ENCODE peak calls at places on chromosomes 13 and 19, in six cellular contexts. A is psoas muscle, W is neuronal stem cell, S is RWPE1, O is tibial artery, N is Karpas-422. H is an unnamed sample.

GRCh38 chr19:2422951-2423880 is 4.2 kb downstream of the TIMM13 start:
- DNase-seq in A (no peak), O (no peak), W (no peak), N (no peak), S (no peak), H (no peak)

GRCh38 chr19:2243274-2244121 is 5.6 kb upstream of the AMH start:
- DNase-seq in W (no peak), N (no peak), S (no peak), O (no peak), A (no peak), H (no peak)

GRCh38 chr13:39655569-39656324 is at the start of gene COG6:
- DNase-seq in A (peak; percentile 92), N (peak; percentile 97), W (peak; percentile 87), S (peak; percentile 83), O (peak; percentile 94), H (peak; percentile 39)

GRCh38 chr19:15397782-15398181 is 18.2 kb upstream of the AKAP8 start:
- DNase-seq in O (peak; percentile 32), W (no peak), A (no peak), S (no peak), N (no peak), H (no peak)

GRCh38 chr19:8252922-8253589 is 43.9 kb downstream of the CERS4 start:
- DNase-seq in N (peak; percentile 93), O (peak; percentile 86), A (peak; percentile 83), S (peak; percentile 91), W (peak; percentile 87), H (peak; percentile 45)

GRCh38 chr19:49863254-49863934 is 4.0 kb downstream of the PNKP start:
- DNase-seq in A (no peak), W (no peak), N (no peak), S (no peak), O (no peak), H (no peak)

GRCh38 chr13:29540334-29540733 is 55.2 kb downstream of the SLC7A1 start:
- DNase-seq in W (no peak), O (no peak), A (no peak), N (no peak), S (no peak), H (no peak)

GRCh38 chr13:103099894-103100293 is 33.7 kb upstream of the SLC10A2 start:
- DNase-seq in N (no peak), W (no peak), A (no peak), S (no peak), O (no peak), H (no peak)

GRCh38 chr19:40605201-40605971 is 4.2 kb downstream of the LTBP4 start:
- DNase-seq in S (peak; percentile 91), O (peak; percentile 88), A (peak; percentile 72), N (peak; percentile 89), W (no peak), H (no peak)

GRCh38 chr19:43624933-43625332 is 5.5 kb upstream of the ZNF428 start:
- DNase-seq in A (peak; percentile 31), N (peak; percentile 97), S (no peak), O (no peak), W (no peak), H (no peak)

GRCh38 chr19:46731007-46731501 is 14.1 kb upstream of the PRKD2 start:
- DNase-seq in A (no peak), W (no peak), N (no peak), O (no peak), S (peak; percentile 82), H (no peak)

GRCh38 chr19:34370983-34371382 is 6.0 kb downstream of the GPI start:
- DNase-seq in A (no peak), N (no peak), S (no peak), W (no peak), O (no peak), H (no peak)

GRCh38 chr13:97191615-97192014 is 30.5 kb upstream of the MBNL2 start:
- DNase-seq in S (no peak), A (no peak), O (no peak), N (no peak), W (no peak), H (no peak)

GRCh38 chr19:55838251-55838650 is 1.9 kb downstream of the NLRP4 start:
- DNase-seq in N (no peak), A (no peak), S (no peak), O (no peak), W (no peak), H (no peak)

GRCh38 chr19:13026478-13026999 is 31.3 kb downstream of the NFIX start:
- DNase-seq in S (no peak), W (no peak), O (peak; percentile 71), A (no peak), N (no peak), H (no peak)

GRCh38 chr19:56838930-56839664 is 1.4 kb downstream of the PEG3 start:
- DNase-seq in N (no peak), A (peak; percentile 97), S (no peak), W (peak; percentile 96), O (peak; percentile 98), H (peak; percentile 16)

GRCh38 chr19:35843676-35844481 is 8.4 kb downstream of the NPHS1 start:
- DNase-seq in O (no peak), N (no peak), A (no peak), W (no peak), S (peak; percentile 41), H (no peak)

GRCh38 chr13:60338754-60339153 is 58.3 kb upstream of the TDRD3 start:
- DNase-seq in W (no peak), N (peak; percentile 27), O (no peak), A (no peak), S (no peak), H (no peak)

GRCh38 chr19:33465834-33466233 is 55.8 kb downstream of the PEPD start:
- DNase-seq in W (no peak), N (no peak), S (no peak), O (no peak), A (no peak), H (no peak)

GRCh38 chr19:57771417-57771816 is 1.9 kb downstream of the ZNF586 start:
- DNase-seq in A (no peak), O (no peak), N (no peak), S (no peak), W (no peak), H (no peak)

GRCh38 chr13:51957377-51958216 is 53.7 kb downstream of the ATP7B start:
- DNase-seq in W (no peak), A (no peak), O (no peak), N (no peak), S (no peak), H (no peak)

GRCh38 chr13:51125495-51126226 is 14.6 kb upstream of the C13orf42 start:
- DNase-seq in S (peak; percentile 45), N (peak; percentile 83), A (peak; percentile 29), O (no peak), W (peak; percentile 43), H (no peak)

GRCh38 chr19:4386038-4386782 is 14.1 kb downstream of the SH3GL1 start:
- DNase-seq in W (no peak), S (no peak), O (no peak), N (no peak), A (peak; percentile 15), H (no peak)

GRCh38 chr19:16070366-16070990 is 5.8 kb upstream of the TPM4 start:
- DNase-seq in A (peak; percentile 59), W (no peak), N (peak; percentile 77), S (peak; percentile 67), O (peak; percentile 88), H (no peak)

GRCh38 chr19:32373614-32374295 is 28.3 kb downstream of the ZNF507 start:
- DNase-seq in A (no peak), O (no peak), W (no peak), N (no peak), S (peak; percentile 84), H (no peak)

GRCh38 chr13:84192125-84192524 is 309.9 kb upstream of the SLITRK1 start:
- DNase-seq in N (no peak), O (no peak), A (no peak), S (peak; percentile 54), W (no peak), H (no peak)

GRCh38 chr13:72121466-72121865 is 254.5 kb upstream of the DACH1 start:
- DNase-seq in W (peak; percentile 73), A (no peak), N (no peak), O (no peak), S (no peak), H (no peak)

GRCh38 chr13:85260896-85261295 is 538.3 kb downstream of the SLITRK6 start:
- DNase-seq in W (no peak), N (no peak), S (no peak), A (no peak), O (no peak), H (no peak)

GRCh38 chr13:31310781-31311180 is 111.0 kb downstream of the B3GLCT start:
- DNase-seq in S (no peak), N (no peak), O (no peak), W (no peak), A (peak; percentile 41), H (no peak)

GRCh38 chr13:49132479-49133002 is 87.6 kb upstream of the MLNR start:
- DNase-seq in O (no peak), N (no peak), A (no peak), S (no peak), W (no peak), H (no peak)

GRCh38 chr19:14614099-14614412 is 31.2 kb downstream of the CLEC17A start:
- DNase-seq in N (peak; percentile 43), S (no peak), W (no peak), A (no peak), O (no peak), H (no peak)

GRCh38 chr19:23403024-23403423 is 7.8 kb upstream of the ZNF91 start:
- DNase-seq in N (no peak), O (no peak), S (no peak), W (no peak), A (no peak), H (no peak)

GRCh38 chr19:6752257-6753177 is 13.0 kb downstream of the TRIP10 start:
- DNase-seq in S (no peak), A (no peak), N (no peak), O (no peak), W (no peak), H (no peak)
- H3K27ac ChIP-seq in S (peak overlapping the region; percentile 11), A (peak overlapping the region; percentile 62), N (peak overlapping the region; percentile 17), O (peak overlapping the region; percentile 53), W (no peak overlapping the region), H (no peak overlapping the region)

GRCh38 chr13:94233401-94233800 is 246.1 kb downstream of the DCT start:
- DNase-seq in O (no peak), S (peak; percentile 64), N (no peak), A (peak; percentile 24), W (no peak), H (no peak)
- H3K27ac ChIP-seq in O (no peak overlapping the region), S (no peak overlapping the region), N (no peak overlapping the region), A (no peak overlapping the region), W (no peak overlapping the region), H (no peak overlapping the region)

GRCh38 chr19:41872775-41873647 is 4.1 kb upstream of the CD79A start:
- DNase-seq in S (peak; percentile 66), O (no peak), W (no peak), N (peak; percentile 92), A (peak; percentile 42), H (no peak)
- H3K27ac ChIP-seq in S (peak overlapping the region; percentile 64), O (no peak overlapping the region), W (peak overlapping the region; percentile 16), N (peak overlapping the region; percentile 48), A (no peak overlapping the region), H (peak overlapping the region; percentile 76)

DNA sequence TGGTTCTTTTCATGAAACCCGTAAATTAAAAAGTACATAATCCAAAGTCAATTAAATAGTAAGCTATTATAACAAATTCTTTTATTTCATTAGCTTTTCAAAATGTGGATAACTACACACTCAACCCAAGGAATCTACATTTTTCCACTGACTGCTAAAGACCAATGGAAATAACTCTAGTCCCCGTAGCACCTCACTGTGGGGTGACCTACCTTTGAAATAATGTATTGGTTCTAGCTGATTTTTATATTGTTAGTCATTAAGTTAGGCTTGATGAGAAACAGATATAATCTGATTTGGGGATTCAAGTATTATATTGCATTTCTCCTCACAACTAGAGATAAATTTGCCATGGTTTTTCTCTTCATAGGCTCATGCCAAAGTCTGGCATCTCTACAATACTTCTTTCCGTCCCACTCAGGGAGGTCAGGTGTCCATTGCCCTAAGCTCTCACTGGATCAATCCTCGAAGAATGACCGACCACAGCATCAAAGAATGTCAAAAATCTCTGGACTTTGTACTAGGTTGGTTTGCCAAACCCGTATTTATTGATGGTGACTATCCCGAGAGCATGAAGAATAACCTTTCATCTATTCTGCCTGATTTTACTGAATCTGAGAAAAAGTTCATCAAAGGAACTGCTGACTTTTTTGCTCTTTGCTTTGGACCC is 37.3 kb downstream of the KL start:
- DNase-seq in S (no peak), W (no peak), A (no peak), O (no peak), N (no peak), H (no peak)
- H3K27ac ChIP-seq in S (no peak overlapping the region), W (no peak overlapping the region), A (no peak overlapping the region), O (no peak overlapping the region), N (no peak overlapping the region), H (no peak overlapping the region)